ENCODE peak calls at places on chromosomes 11 and 22, in eight cellular contexts. N, W, O, I, R, A, H and S are unnamed samples.

GRCh38 chr11:72439455-72439854 is 5.1 kb upstream of the CLPB start:
- DNase-seq in N (no peak), W (no peak), O (no peak), I (no peak), R (no peak), A (peak), H (no peak), S (no peak)

GRCh38 chr22:50705851-50706351 is 32.1 kb upstream of the ACR start:
- DNase-seq in N (no peak), W (no peak), O (no peak), I (no peak), R (no peak), A (no peak), H (no peak), S (no peak)

GRCh38 chr11:130340671-130341319 is 26.1 kb upstream of the ZBTB44 start:
- DNase-seq in N (no peak), W (peak), O (no peak), I (no peak), R (no peak), A (no peak), H (no peak), S (no peak)

GRCh38 chr11:118295834-118296454 is 8.6 kb upstream of the CD3E start:
- DNase-seq in N (no peak), W (peak), O (no peak), I (no peak), R (peak), A (no peak), H (peak), S (peak)

GRCh38 chr11:20111871-20112270 is 48.4 kb downstream of the DBX1 start:
- DNase-seq in N (no peak), W (no peak), O (no peak), I (no peak), R (no peak), A (no peak), H (no peak), S (no peak)

GRCh38 chr11:76250520-76251222 is 44.4 kb upstream of the WNT11 start:
- DNase-seq in N (no peak), W (no peak), O (no peak), I (no peak), R (no peak), A (no peak), H (no peak), S (no peak)

GRCh38 chr11:65274734-65275682 is 13.2 kb downstream of the POLA2 start:
- DNase-seq in N (peak), W (peak), O (peak), I (peak), R (peak), A (peak), H (peak), S (no peak)

GRCh38 chr11:19344661-19345518 is 104.1 kb upstream of the E2F8 start:
- DNase-seq in N (peak), W (no peak), O (no peak), I (peak), R (no peak), A (no peak), H (no peak), S (no peak)

GRCh38 chr11:134338654-134339053 is 6.9 kb downstream of the GLB1L2 start:
- DNase-seq in N (no peak), W (no peak), O (no peak), I (no peak), R (no peak), A (no peak), H (no peak), S (no peak)

GRCh38 chr22:26417406-26417805 is 11.7 kb upstream of the ASPHD2 start:
- DNase-seq in N (no peak), W (no peak), O (no peak), I (no peak), R (no peak), A (no peak), H (no peak), S (no peak)

GRCh38 chr22:23246982-23247766 is 66.9 kb downstream of the BCR start:
- DNase-seq in N (no peak), W (no peak), O (no peak), I (peak), R (no peak), A (no peak), H (no peak), S (no peak)

GRCh38 chr22:32265882-32266767 is 11.0 kb upstream of the SLC5A4 start:
- DNase-seq in N (peak), W (peak), O (peak), I (peak), R (peak), A (peak), H (peak), S (peak)

GRCh38 chr11:118679483-118679882 is at the start of gene TREH:
- DNase-seq in N (no peak), W (no peak), O (no peak), I (no peak), R (no peak), A (no peak), H (no peak), S (no peak)

GRCh38 chr11:134032501-134033091 is 36.3 kb upstream of the JAM3 start:
- DNase-seq in N (no peak), W (no peak), O (no peak), I (no peak), R (no peak), A (no peak), H (peak), S (no peak)

GRCh38 chr22:30998329-30998728 is 29.3 kb downstream of the TUG1 start:
- DNase-seq in N (no peak), W (no peak), O (no peak), I (no peak), R (no peak), A (no peak), H (no peak), S (no peak)

GRCh38 chr11:68893282-68893681 is 10.3 kb downstream of the MRPL21 start:
- DNase-seq in N (no peak), W (no peak), O (no peak), I (no peak), R (no peak), A (no peak), H (no peak), S (no peak)

GRCh38 chr11:2862950-2863618 is 22.5 kb downstream of the CDKN1C start:
- DNase-seq in N (no peak), W (no peak), O (no peak), I (no peak), R (no peak), A (no peak), H (no peak), S (no peak)

GRCh38 chr22:22463855-22464540 is 44.5 kb downstream of the ZNF280B start:
- DNase-seq in N (peak), W (peak), O (no peak), I (peak), R (peak), A (peak), H (peak), S (peak)

GRCh38 chr11:74212533-74212932 is 41.4 kb downstream of the PPME1 start:
- DNase-seq in N (no peak), W (no peak), O (no peak), I (no peak), R (no peak), A (no peak), H (no peak), S (no peak)

GRCh38 chr11:112408551-112408950 is 147.9 kb upstream of the PLET1 start:
- DNase-seq in N (no peak), W (no peak), O (no peak), I (no peak), R (no peak), A (no peak), H (no peak), S (no peak)

GRCh38 chr22:31343235-31344191 is 2.6 kb downstream of the PATZ1 start:
- DNase-seq in N (peak), W (peak), O (no peak), I (peak), R (peak), A (no peak), H (peak), S (peak)

GRCh38 chr11:7595016-7595869 is 78.1 kb downstream of the CYB5R2 start:
- DNase-seq in N (no peak), W (no peak), O (no peak), I (no peak), R (no peak), A (no peak), H (no peak), S (no peak)

GRCh38 chr22:32619614-32620426 is 145.2 kb downstream of the FBXO7 start:
- DNase-seq in N (no peak), W (no peak), O (peak), I (no peak), R (no peak), A (peak), H (no peak), S (no peak)

GRCh38 chr11:117217141-117217609 is 14.7 kb downstream of the PCSK7 start:
- DNase-seq in N (no peak), W (no peak), O (no peak), I (no peak), R (no peak), A (no peak), H (no peak), S (no peak)

GRCh38 chr11:62664405-62665074 is 470 bp downstream of the C11orf98 start:
- DNase-seq in N (no peak), W (peak), O (no peak), I (peak), R (no peak), A (no peak), H (no peak), S (peak)

GRCh38 chr22:50606126-50606525 is 5.5 kb downstream of the MAPK8IP2 start:
- DNase-seq in N (no peak), W (no peak), O (no peak), I (no peak), R (no peak), A (no peak), H (no peak), S (no peak)

GRCh38 chr11:82521427-82521826 is 212.2 kb downstream of the FAM181B start:
- DNase-seq in N (no peak), W (no peak), O (no peak), I (no peak), R (no peak), A (no peak), H (no peak), S (no peak)

GRCh38 chr11:16293204-16293681 is 63.1 kb downstream of the SOX6 start:
- DNase-seq in N (no peak), W (no peak), O (no peak), I (no peak), R (no peak), A (peak), H (no peak), S (no peak)

GRCh38 chr11:22343411-22344032 is 5.3 kb downstream of the SLC17A6 start:
- DNase-seq in N (peak), W (no peak), O (no peak), I (no peak), R (no peak), A (no peak), H (no peak), S (no peak)

GRCh38 chr11:79507726-79508125 is 66.9 kb upstream of the TENM4 start:
- DNase-seq in N (no peak), W (no peak), O (no peak), I (no peak), R (peak), A (no peak), H (no peak), S (no peak)

GRCh38 chr11:35786918-35787557 is 124.5 kb downstream of the TRIM44 start:
- DNase-seq in N (no peak), W (no peak), O (no peak), I (no peak), R (no peak), A (peak), H (no peak), S (no peak)

GRCh38 chr22:19605508-19606331 is 81.5 kb upstream of the CLDN5 start:
- DNase-seq in N (no peak), W (no peak), O (no peak), I (no peak), R (peak), A (no peak), H (no peak), S (no peak)

GRCh38 chr11:60777106-60777505 is 8.0 kb upstream of the MS4A10 start:
- DNase-seq in N (no peak), W (no peak), O (no peak), I (no peak), R (no peak), A (no peak), H (no peak), S (no peak)

GRCh38 chr11:73429121-73429740 is 53.0 kb downstream of the RELT start:
- DNase-seq in N (no peak), W (no peak), O (no peak), I (no peak), R (no peak), A (peak), H (no peak), S (no peak)

GRCh38 chr11:78646564-78647185 is 72.0 kb upstream of the NARS2 start:
- DNase-seq in N (peak), W (peak), O (peak), I (peak), R (peak), A (peak), H (peak), S (peak)

GRCh38 chr22:36363378-36363931 is 24.3 kb downstream of the MYH9 start:
- DNase-seq in N (no peak), W (no peak), O (no peak), I (no peak), R (no peak), A (no peak), H (no peak), S (no peak)

GRCh38 chr11:110091995-110092576 is 1.1 kb upstream of the ZC3H12C start:
- DNase-seq in N (no peak), W (no peak), O (no peak), I (peak), R (no peak), A (no peak), H (no peak), S (no peak)